ENCODE peak calls at places on chromosomes 12 and 14, in nine cellular contexts. S, N, D, T, Z, A, R, J and F are unnamed samples.

GRCh38 chr14:78383060-78383459 is 212.9 kb downstream of the NRXN3 start:
- ATAC-seq in S (no peak), N (no peak), D (no peak), T (no peak), Z (no peak), A (no peak), R (no peak), J (no peak), F (no peak)

GRCh38 chr14:31142455-31143087 is 65.0 kb downstream of the HECTD1 start:
- ATAC-seq in S (no peak), N (no peak), D (no peak), T (no peak), Z (no peak), A (no peak), R (no peak), J (no peak), F (no peak)

GRCh38 chr14:105249175-105250007 is 1.1 kb downstream of the BTBD6 start:
- ATAC-seq in S (no peak), N (no peak), D (no peak), T (no peak), Z (peak; percentile 7), A (no peak), R (no peak), J (peak; percentile 8), F (peak; percentile 2)

GRCh38 chr12:50142993-50143392 is 24.2 kb downstream of the CERS5 start:
- ATAC-seq in S (no peak), N (no peak), D (no peak), T (no peak), Z (no peak), A (no peak), R (no peak), J (no peak), F (no peak)

GRCh38 chr12:65895759-65896656 is 71.7 kb downstream of the HMGA2 start:
- ATAC-seq in S (no peak), N (no peak), D (no peak), T (no peak), Z (peak; percentile 81), A (no peak), R (no peak), J (no peak), F (no peak)

GRCh38 chr12:46938071-46938678 is 112.4 kb upstream of the SLC38A4 start:
- ATAC-seq in S (no peak), N (no peak), D (no peak), T (no peak), Z (no peak), A (no peak), R (no peak), J (no peak), F (peak; percentile 29)

GRCh38 chr12:109563291-109564284 is 9.7 kb downstream of the MMAB start:
- ATAC-seq in S (no peak), N (no peak), D (no peak), T (peak; percentile 79), Z (no peak), A (no peak), R (peak; percentile 6), J (no peak), F (no peak)

GRCh38 chr12:55748230-55748993 is 5.5 kb downstream of the GDF11 start:
- ATAC-seq in S (no peak), N (no peak), D (no peak), T (no peak), Z (no peak), A (no peak), R (no peak), J (no peak), F (no peak)

GRCh38 chr12:3901116-3901515 is 27.9 kb upstream of the PARP11 start:
- ATAC-seq in S (no peak), N (no peak), D (no peak), T (no peak), Z (no peak), A (no peak), R (no peak), J (no peak), F (no peak)

GRCh38 chr14:51004801-51005526 is 60.7 kb upstream of the PYGL start:
- ATAC-seq in S (no peak), N (no peak), D (no peak), T (no peak), Z (peak; percentile 46), A (no peak), R (no peak), J (no peak), F (no peak)

GRCh38 chr12:8687846-8688601 is 9.8 kb upstream of the RIMKLB start:
- ATAC-seq in S (no peak), N (peak; percentile 39), D (peak; percentile 45), T (peak; percentile 90), Z (peak; percentile 58), A (no peak), R (no peak), J (peak; percentile 100), F (peak; percentile 95)

GRCh38 chr12:108046135-108046534 is 83.0 kb upstream of the WSCD2 start:
- ATAC-seq in S (no peak), N (no peak), D (no peak), T (no peak), Z (no peak), A (no peak), R (no peak), J (no peak), F (no peak)

GRCh38 chr14:35480119-35480769 is 53.7 kb upstream of the INSM2 start:
- ATAC-seq in S (peak; percentile 66), N (peak; percentile 93), D (no peak), T (no peak), Z (no peak), A (no peak), R (no peak), J (no peak), F (no peak)

GRCh38 chr12:76611533-76611932 is 52.0 kb upstream of the OSBPL8 start:
- ATAC-seq in S (no peak), N (no peak), D (no peak), T (peak; percentile 48), Z (peak; percentile 12), A (no peak), R (no peak), J (no peak), F (peak; percentile 87)

GRCh38 chr12:94198469-94198868 is 50.1 kb downstream of the PLXNC1 start:
- ATAC-seq in S (no peak), N (no peak), D (no peak), T (no peak), Z (no peak), A (no peak), R (no peak), J (no peak), F (no peak)

GRCh38 chr12:107525719-107526554 is 159.7 kb upstream of the PWP1 start:
- ATAC-seq in S (no peak), N (no peak), D (no peak), T (peak; percentile 39), Z (no peak), A (no peak), R (peak; percentile 53), J (no peak), F (no peak)

GRCh38 chr12:57694459-57695019 is 607 bp downstream of the OS9 start:
- ATAC-seq in S (no peak), N (no peak), D (no peak), T (no peak), Z (peak; percentile 35), A (no peak), R (no peak), J (peak; percentile 1), F (peak; percentile 1)

GRCh38 chr12:27193854-27194544 is 50.1 kb upstream of the STK38L start:
- ATAC-seq in S (no peak), N (no peak), D (no peak), T (peak; percentile 90), Z (peak; percentile 48), A (no peak), R (no peak), J (no peak), F (no peak)

GRCh38 chr14:55571125-55571889 is 8.7 kb upstream of the KTN1 start:
- ATAC-seq in S (no peak), N (no peak), D (no peak), T (no peak), Z (no peak), A (no peak), R (no peak), J (no peak), F (no peak)

GRCh38 chr12:130970165-130970907 is 16.6 kb downstream of the ADGRD1 start:
- ATAC-seq in S (no peak), N (no peak), D (no peak), T (no peak), Z (no peak), A (no peak), R (no peak), J (no peak), F (no peak)

GRCh38 chr12:21648378-21648777 is 9.3 kb downstream of the LDHB start:
- ATAC-seq in S (no peak), N (no peak), D (no peak), T (no peak), Z (no peak), A (no peak), R (no peak), J (no peak), F (no peak)

GRCh38 chr12:122079532-122080081 is 1.1 kb downstream of the MLXIP start:
- ATAC-seq in S (no peak), N (no peak), D (no peak), T (no peak), Z (no peak), A (peak; percentile 6), R (no peak), J (no peak), F (no peak)

GRCh38 chr12:33588082-33588712 is 148.6 kb upstream of the SYT10 start:
- ATAC-seq in S (no peak), N (no peak), D (no peak), T (peak; percentile 62), Z (peak; percentile 80), A (peak; percentile 28), R (peak; percentile 68), J (peak; percentile 74), F (peak; percentile 84)

GRCh38 chr14:92591346-92591745 is 77.8 kb downstream of the RIN3 start:
- ATAC-seq in S (no peak), N (no peak), D (no peak), T (no peak), Z (no peak), A (no peak), R (no peak), J (no peak), F (no peak)